ENCODE peak calls at places on chromosomes 2 and 18, in five cellular contexts. One of them, this sample, is unnamed.

GRCh38 chr2:25528173-25528572 is 145.2 kb downstream of the DTNB start:
- DNase-seq in HL-60: no peak
- DNase-seq in esophagus squamous epithelium: no peak
- DNase-seq in CD4-positive, alpha-beta T cell: no peak
- DNase-seq in colonic mucosa: no peak
- DNase-seq in this sample: peak; percentile 41

GRCh38 chr2:32864337-32864736 is 82.4 kb upstream of the LTBP1 start:
- DNase-seq in HL-60: no peak
- DNase-seq in esophagus squamous epithelium: no peak
- DNase-seq in CD4-positive, alpha-beta T cell: no peak
- DNase-seq in colonic mucosa: no peak
- DNase-seq in this sample: no peak

GRCh38 chr18:42950732-42951131 is 164.8 kb downstream of the RIT2 start:
- DNase-seq in HL-60: no peak
- DNase-seq in esophagus squamous epithelium: no peak
- DNase-seq in CD4-positive, alpha-beta T cell: no peak
- DNase-seq in colonic mucosa: no peak
- DNase-seq in this sample: no peak

GRCh38 chr18:9366126-9366714 is 31.6 kb downstream of the TWSG1 start:
- DNase-seq in HL-60: no peak
- DNase-seq in esophagus squamous epithelium: no peak
- DNase-seq in CD4-positive, alpha-beta T cell: no peak
- DNase-seq in colonic mucosa: peak; percentile 46
- DNase-seq in this sample: peak; percentile 79

GRCh38 chr2:207812858-207813175 is 43.1 kb upstream of the FZD5 start:
- DNase-seq in HL-60: no peak
- DNase-seq in esophagus squamous epithelium: no peak
- DNase-seq in CD4-positive, alpha-beta T cell: no peak
- DNase-seq in colonic mucosa: no peak
- DNase-seq in this sample: no peak

GRCh38 chr2:150528861-150529801 is 41.7 kb upstream of the RND3 start:
- DNase-seq in HL-60: no peak
- DNase-seq in esophagus squamous epithelium: no peak
- DNase-seq in CD4-positive, alpha-beta T cell: no peak
- DNase-seq in colonic mucosa: no peak
- DNase-seq in this sample: peak; percentile 85

GRCh38 chr2:180660207-180660606 is 320.2 kb upstream of the UBE2E3 start:
- DNase-seq in HL-60: no peak
- DNase-seq in esophagus squamous epithelium: no peak
- DNase-seq in CD4-positive, alpha-beta T cell: no peak
- DNase-seq in colonic mucosa: no peak
- DNase-seq in this sample: no peak

GRCh38 chr2:115887209-115887776 is 1444.9 kb downstream of the DPP10 start:
- DNase-seq in HL-60: no peak
- DNase-seq in esophagus squamous epithelium: no peak
- DNase-seq in CD4-positive, alpha-beta T cell: no peak
- DNase-seq in colonic mucosa: no peak
- DNase-seq in this sample: no peak

GRCh38 chr2:200399046-200399445 is 92.6 kb downstream of the SPATS2L start:
- DNase-seq in HL-60: no peak
- DNase-seq in esophagus squamous epithelium: no peak
- DNase-seq in CD4-positive, alpha-beta T cell: no peak
- DNase-seq in colonic mucosa: no peak
- DNase-seq in this sample: no peak

GRCh38 chr2:109063326-109063670 is 65.7 kb upstream of the SH3RF3 start:
- DNase-seq in HL-60: peak; percentile 12
- DNase-seq in esophagus squamous epithelium: no peak
- DNase-seq in CD4-positive, alpha-beta T cell: no peak
- DNase-seq in colonic mucosa: no peak
- DNase-seq in this sample: no peak

GRCh38 chr2:37276291-37276690 is 44.8 kb downstream of the NDUFAF7 start:
- DNase-seq in HL-60: no peak
- DNase-seq in esophagus squamous epithelium: no peak
- DNase-seq in CD4-positive, alpha-beta T cell: no peak
- DNase-seq in colonic mucosa: no peak
- DNase-seq in this sample: no peak

GRCh38 chr2:158970522-158970855 is 2.0 kb downstream of the TANC1 start:
- DNase-seq in HL-60: no peak
- DNase-seq in esophagus squamous epithelium: no peak
- DNase-seq in CD4-positive, alpha-beta T cell: no peak
- DNase-seq in colonic mucosa: peak; percentile 25
- DNase-seq in this sample: no peak

GRCh38 chr2:168978461-168978861 is 52.7 kb downstream of the ABCB11 start:
- DNase-seq in HL-60: no peak
- DNase-seq in esophagus squamous epithelium: no peak
- DNase-seq in CD4-positive, alpha-beta T cell: no peak
- DNase-seq in colonic mucosa: no peak
- DNase-seq in this sample: no peak

GRCh38 chr18:4068552-4069158 is 386.5 kb downstream of the DLGAP1 start:
- DNase-seq in HL-60: no peak
- DNase-seq in esophagus squamous epithelium: no peak
- DNase-seq in CD4-positive, alpha-beta T cell: no peak
- DNase-seq in colonic mucosa: peak; percentile 40
- DNase-seq in this sample: peak; percentile 33

GRCh38 chr2:71811157-71811556 is 336.5 kb downstream of the CYP26B1 start:
- DNase-seq in HL-60: no peak
- DNase-seq in esophagus squamous epithelium: no peak
- DNase-seq in CD4-positive, alpha-beta T cell: no peak
- DNase-seq in colonic mucosa: no peak
- DNase-seq in this sample: no peak

GRCh38 chr18:41949206-41949920 is 5.7 kb upstream of the PIK3C3 start:
- DNase-seq in HL-60: no peak
- DNase-seq in esophagus squamous epithelium: no peak
- DNase-seq in CD4-positive, alpha-beta T cell: no peak
- DNase-seq in colonic mucosa: no peak
- DNase-seq in this sample: no peak

DNA sequence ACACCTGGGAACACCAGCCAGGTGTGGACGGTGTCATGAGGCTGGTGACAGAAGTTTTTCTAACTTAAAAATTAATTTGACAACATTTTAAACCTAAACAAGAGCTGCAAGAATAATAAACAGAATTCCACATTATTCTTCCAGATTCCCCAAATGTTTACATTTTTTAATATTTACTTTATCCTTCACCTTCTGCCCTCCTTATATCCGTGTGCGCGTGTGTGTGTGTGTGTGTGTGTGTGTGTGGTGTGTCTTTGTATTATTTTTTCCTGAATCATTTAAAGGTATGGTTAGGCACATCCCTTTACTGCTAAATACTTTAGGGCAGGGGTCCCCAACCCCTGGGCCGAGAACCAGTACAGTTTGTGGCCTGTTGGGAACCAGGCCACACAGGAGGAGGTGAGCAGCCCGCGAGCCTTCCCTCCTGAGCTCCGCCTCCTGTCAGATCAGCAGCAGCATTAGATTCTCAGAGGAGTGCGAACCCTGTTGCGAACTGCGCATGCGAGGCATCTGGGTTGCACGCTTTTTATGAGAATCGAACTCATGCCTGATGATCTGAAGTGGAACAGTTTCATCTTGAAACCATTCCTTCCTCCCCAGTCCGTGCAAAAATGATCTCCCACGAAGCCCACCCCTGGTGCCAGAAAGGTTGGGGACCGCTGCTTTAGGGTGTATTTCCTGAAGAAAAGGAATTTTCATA is 16.4 kb upstream of the IL1R2 start:
- DNase-seq in HL-60: no peak
- DNase-seq in esophagus squamous epithelium: no peak
- DNase-seq in CD4-positive, alpha-beta T cell: no peak
- DNase-seq in colonic mucosa: no peak
- DNase-seq in this sample: no peak
- H3K27ac ChIP-seq in HL-60: no peak overlapping the region
- H3K27ac ChIP-seq in esophagus squamous epithelium: no peak overlapping the region
- H3K27ac ChIP-seq in CD4-positive, alpha-beta T cell: no peak overlapping the region
- H3K27ac ChIP-seq in colonic mucosa: no peak overlapping the region
- H3K27ac ChIP-seq in this sample: no peak overlapping the region

GRCh38 chr2:190340369-190340768 is 3.0 kb upstream of the INPP1 start:
- DNase-seq in HL-60: no peak
- DNase-seq in esophagus squamous epithelium: no peak
- DNase-seq in CD4-positive, alpha-beta T cell: no peak
- DNase-seq in colonic mucosa: no peak
- DNase-seq in this sample: peak; percentile 26

GRCh38 chr2:190336420-190336819 is 7.0 kb upstream of the INPP1 start:
- DNase-seq in HL-60: no peak
- DNase-seq in esophagus squamous epithelium: no peak
- DNase-seq in CD4-positive, alpha-beta T cell: no peak
- DNase-seq in colonic mucosa: no peak
- DNase-seq in this sample: no peak

GRCh38 chr2:190335225-190335559 is 8.2 kb upstream of the INPP1 start:
- DNase-seq in HL-60: no peak
- DNase-seq in esophagus squamous epithelium: no peak
- DNase-seq in CD4-positive, alpha-beta T cell: no peak
- DNase-seq in colonic mucosa: no peak
- DNase-seq in this sample: no peak

GRCh38 chr2:190339394-190339793 is 4.0 kb upstream of the INPP1 start:
- DNase-seq in HL-60: no peak
- DNase-seq in esophagus squamous epithelium: no peak
- DNase-seq in CD4-positive, alpha-beta T cell: no peak
- DNase-seq in colonic mucosa: no peak
- DNase-seq in this sample: no peak

GRCh38 chr2:190338453-190338852 is 4.9 kb upstream of the INPP1 start:
- DNase-seq in HL-60: no peak
- DNase-seq in esophagus squamous epithelium: no peak
- DNase-seq in CD4-positive, alpha-beta T cell: no peak
- DNase-seq in colonic mucosa: no peak
- DNase-seq in this sample: no peak
- TF ChIP-seq CTCF in HL-60: no peak
- TF ChIP-seq CTCF in esophagus squamous epithelium: no peak
- TF ChIP-seq CTCF in CD4-positive, alpha-beta T cell: peak; percentile 40
- TF ChIP-seq CTCF in colonic mucosa: no peak
- TF ChIP-seq CTCF in this sample: no peak

GRCh38 chr18:36427831-36428230 is 130.3 kb downstream of the FHOD3 start:
- DNase-seq in HL-60: no peak
- DNase-seq in esophagus squamous epithelium: no peak
- DNase-seq in CD4-positive, alpha-beta T cell: no peak
- DNase-seq in colonic mucosa: no peak
- DNase-seq in this sample: no peak
- H3K27ac ChIP-seq in HL-60: no peak overlapping the region
- H3K27ac ChIP-seq in esophagus squamous epithelium: no peak overlapping the region
- H3K27ac ChIP-seq in CD4-positive, alpha-beta T cell: no peak overlapping the region
- H3K27ac ChIP-seq in colonic mucosa: no peak overlapping the region
- H3K27ac ChIP-seq in this sample: no peak overlapping the region

GRCh38 chr2:234378440-234378839 is 118.4 kb downstream of the ARL4C start:
- DNase-seq in HL-60: no peak
- DNase-seq in esophagus squamous epithelium: no peak
- DNase-seq in CD4-positive, alpha-beta T cell: no peak
- DNase-seq in colonic mucosa: no peak
- DNase-seq in this sample: no peak
- TF ChIP-seq CTCF in HL-60: no peak
- TF ChIP-seq CTCF in esophagus squamous epithelium: no peak
- TF ChIP-seq CTCF in CD4-positive, alpha-beta T cell: no peak
- TF ChIP-seq CTCF in colonic mucosa: no peak
- TF ChIP-seq CTCF in this sample: no peak

GRCh38 chr2:120546077-120546864 is 189.4 kb upstream of the GLI2 start:
- DNase-seq in HL-60: no peak
- DNase-seq in esophagus squamous epithelium: no peak
- DNase-seq in CD4-positive, alpha-beta T cell: no peak
- DNase-seq in colonic mucosa: peak; percentile 23
- DNase-seq in this sample: no peak
- H3K27ac ChIP-seq in HL-60: no peak overlapping the region
- H3K27ac ChIP-seq in esophagus squamous epithelium: no peak overlapping the region
- H3K27ac ChIP-seq in CD4-positive, alpha-beta T cell: no peak overlapping the region
- H3K27ac ChIP-seq in colonic mucosa: no peak overlapping the region
- H3K27ac ChIP-seq in this sample: no peak overlapping the region

GRCh38 chr2:204051999-204052558 is 115.5 kb downstream of the ICOS start:
- DNase-seq in HL-60: no peak
- DNase-seq in esophagus squamous epithelium: no peak
- DNase-seq in CD4-positive, alpha-beta T cell: no peak
- DNase-seq in colonic mucosa: no peak
- DNase-seq in this sample: no peak

GRCh38 chr2:204046145-204046544 is 109.6 kb downstream of the ICOS start:
- DNase-seq in HL-60: no peak
- DNase-seq in esophagus squamous epithelium: no peak
- DNase-seq in CD4-positive, alpha-beta T cell: no peak
- DNase-seq in colonic mucosa: no peak
- DNase-seq in this sample: no peak

GRCh38 chr2:204049635-204050034 is 113.1 kb downstream of the ICOS start:
- DNase-seq in HL-60: no peak
- DNase-seq in esophagus squamous epithelium: no peak
- DNase-seq in CD4-positive, alpha-beta T cell: no peak
- DNase-seq in colonic mucosa: no peak
- DNase-seq in this sample: no peak

GRCh38 chr2:204050681-204051080 is 114.1 kb downstream of the ICOS start:
- DNase-seq in HL-60: no peak
- DNase-seq in esophagus squamous epithelium: no peak
- DNase-seq in CD4-positive, alpha-beta T cell: no peak
- DNase-seq in colonic mucosa: no peak
- DNase-seq in this sample: no peak

GRCh38 chr2:204051476-204051875 is 114.9 kb downstream of the ICOS start:
- DNase-seq in HL-60: no peak
- DNase-seq in esophagus squamous epithelium: no peak
- DNase-seq in CD4-positive, alpha-beta T cell: no peak
- DNase-seq in colonic mucosa: no peak
- DNase-seq in this sample: peak; percentile 6
- TF ChIP-seq CTCF in HL-60: peak; percentile 9
- TF ChIP-seq CTCF in esophagus squamous epithelium: peak; percentile 17
- TF ChIP-seq CTCF in CD4-positive, alpha-beta T cell: peak; percentile 69
- TF ChIP-seq CTCF in colonic mucosa: no peak
- TF ChIP-seq CTCF in this sample: no peak